ENCODE peak calls at places on chromosomes 13 and 19, in seven cellular contexts. Y is mucosa of descending colon; A is spleen; H is small intestine; Q is CD4-positive, CD25-positive, alpha-beta regulatory T cell; S is HCT116; Z is cardiac muscle cell. X is an unnamed sample.

GRCh38 chr13:42740753-42741152 is 40.6 kb upstream of the FAM216B start:
- DNase-seq in S (peak; percentile 7), H (peak; percentile 32), Z (peak; percentile 57), Q (no peak), Y (peak; percentile 71), A (no peak), X (no peak)

GRCh38 chr19:21848706-21849105 is 12.7 kb upstream of the ZNF43 start:
- DNase-seq in Q (no peak), A (no peak), S (no peak), H (no peak), Y (no peak), Z (peak; percentile 19), X (no peak)

GRCh38 chr13:40064154-40064713 is 408.8 kb downstream of the COG6 start:
- DNase-seq in Q (no peak), Y (no peak), A (no peak), H (no peak), Z (no peak), S (no peak), X (no peak)

GRCh38 chr19:13095934-13096890 is 6.4 kb downstream of the LYL1 start:
- DNase-seq in S (no peak), H (no peak), Z (no peak), Y (no peak), Q (no peak), A (peak; percentile 89), X (no peak)

GRCh38 chr19:56097776-56098175 is 23.3 kb downstream of the ZNF787 start:
- DNase-seq in Z (no peak), Y (no peak), S (no peak), Q (no peak), H (no peak), A (peak; percentile 52), X (no peak)

GRCh38 chr19:35874392-35874930 is 6.1 kb downstream of the APLP1 start:
- DNase-seq in S (no peak), H (no peak), A (no peak), Y (no peak), Z (no peak), Q (no peak), X (no peak)

GRCh38 chr13:48232420-48233096 is 448 bp upstream of the ITM2B start:
- DNase-seq in Z (no peak), A (no peak), Q (no peak), Y (peak; percentile 68), H (peak; percentile 81), S (no peak), X (no peak)

GRCh38 chr13:51502206-51502651 is 49.4 kb upstream of the INTS6 start:
- DNase-seq in S (no peak), H (no peak), Y (no peak), Z (no peak), Q (peak; percentile 39), A (no peak), X (no peak)

GRCh38 chr19:41298327-41298964 is 11.5 kb upstream of the CCDC97 start:
- DNase-seq in A (no peak), S (no peak), Y (peak; percentile 57), Q (no peak), Z (peak; percentile 85), H (peak; percentile 30), X (no peak)

GRCh38 chr13:30983431-30983830 is 51.0 kb downstream of the TEX26 start:
- DNase-seq in Q (no peak), H (no peak), Y (no peak), Z (no peak), A (no peak), S (no peak), X (no peak)

GRCh38 chr19:46353730-46354528 is 7.0 kb downstream of the PPP5C start:
- DNase-seq in Z (no peak), S (no peak), Q (no peak), A (no peak), H (no peak), Y (no peak), X (no peak)

GRCh38 chr19:40584007-40584406 is 7.3 kb downstream of the SHKBP1 start:
- DNase-seq in S (no peak), H (no peak), Q (no peak), A (peak; percentile 38), Z (no peak), Y (no peak), X (no peak)

GRCh38 chr19:46903458-46903857 is 42.7 kb downstream of the ARHGAP35 start:
- DNase-seq in Z (no peak), Q (no peak), H (peak; percentile 10), S (no peak), A (no peak), Y (no peak), X (no peak)

GRCh38 chr19:28021316-28022185 is 1191.4 kb downstream of the UQCRFS1 start:
- DNase-seq in S (no peak), A (no peak), H (no peak), Y (no peak), Z (no peak), Q (no peak), X (no peak)

GRCh38 chr19:14023404-14024235 is 4.3 kb upstream of the RLN3 start:
- DNase-seq in H (peak; percentile 82), Q (no peak), Y (peak; percentile 61), A (peak; percentile 82), S (no peak), Z (peak; percentile 80), X (no peak)

GRCh38 chr19:24101459-24102122 is 14.6 kb downstream of the ZNF254 start:
- DNase-seq in H (no peak), Y (no peak), Z (peak; percentile 12), A (no peak), S (no peak), Q (no peak), X (no peak)

GRCh38 chr13:30394798-30395191 is 27.5 kb upstream of the UBE2L5 start:
- DNase-seq in S (no peak), Z (no peak), Q (peak; percentile 78), A (no peak), Y (no peak), H (peak; percentile 64), X (no peak)

GRCh38 chr13:41520699-41521630 is 63.6 kb downstream of the RGCC start:
- DNase-seq in Q (no peak), Z (peak; percentile 30), S (no peak), A (no peak), Y (no peak), H (no peak), X (no peak)

GRCh38 chr19:6126335-6126974 is 9.0 kb upstream of the ACSBG2 start:
- DNase-seq in Q (peak; percentile 70), A (no peak), H (peak; percentile 54), Y (peak; percentile 8), Z (peak; percentile 78), S (peak; percentile 91), X (no peak)

GRCh38 chr13:90105881-90106496 is 1241.5 kb upstream of the MIR17HG start:
- DNase-seq in A (no peak), Y (no peak), Z (peak; percentile 59), S (no peak), Q (no peak), H (no peak), X (no peak)
- H3K4me3 ChIP-seq in A (no peak overlapping the region), Y (no peak overlapping the region), Z (no peak overlapping the region), S (no peak overlapping the region), Q (no peak overlapping the region), H (no peak overlapping the region), X (no peak overlapping the region)

DNA sequence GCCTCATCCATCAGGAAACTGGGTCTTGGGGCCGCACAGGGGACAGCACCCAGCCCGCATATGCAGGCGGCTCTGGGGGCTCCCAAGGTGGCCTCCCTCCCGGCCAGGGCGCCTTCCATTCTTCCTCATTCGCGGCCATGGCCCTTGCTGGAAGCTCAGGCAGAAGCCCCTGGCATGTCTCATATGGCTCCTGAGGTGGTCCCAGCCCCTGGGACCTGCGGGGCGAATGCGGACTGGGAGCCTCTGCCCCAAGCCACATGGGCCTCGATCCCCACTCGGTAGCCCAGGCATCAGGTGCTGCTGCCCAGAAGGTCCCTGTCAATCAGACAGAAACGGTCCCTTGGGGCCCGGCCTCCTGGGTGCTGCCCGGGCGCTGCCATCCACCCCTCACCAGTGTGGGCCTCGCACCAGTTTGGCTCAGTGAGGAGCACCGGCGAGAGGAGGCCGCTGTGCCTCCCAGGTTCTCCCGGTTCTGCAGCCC is 301.6 kb downstream of the TEX29 start:
- DNase-seq in S (no peak), H (no peak), Z (no peak), Y (no peak), Q (no peak), A (no peak), X (no peak)
- H3K9me3 ChIP-seq in S (no peaks in the 10 kb centered on the region), H (no peaks in the 10 kb centered on the region), Z (no peaks in the 10 kb centered on the region), Y (no peaks in the 10 kb centered on the region), Q (no peaks in the 10 kb centered on the region), A (no peaks in the 10 kb centered on the region), X (no peaks in the 10 kb centered on the region)

GRCh38 chr13:94967183-94968039 is 255.1 kb upstream of the SOX21 start:
- DNase-seq in S (no peak), Q (peak; percentile 2), A (no peak), Z (peak; percentile 9), Y (no peak), H (no peak), X (no peak)
- H3K4me1 ChIP-seq in S (no peaks in the 10 kb centered on the region), Q (peaks cover 7% of the 10 kb centered on the region), A (peaks cover 17% of the 10 kb centered on the region), Z (no peaks in the 10 kb centered on the region), Y (no peaks in the 10 kb centered on the region), H (no peaks in the 10 kb centered on the region), X (no peaks in the 10 kb centered on the region)

GRCh38 chr13:114128624-114129522 is 3.5 kb downstream of the RASA3 start:
- DNase-seq in S (peak; percentile 72), Q (peak; percentile 94), H (no peak), Z (peak; percentile 91), Y (peak; percentile 69), A (peak; percentile 97), X (no peak)
- H3K4me3 ChIP-seq in S (peak overlapping the region; percentile 36), Q (peak overlapping the region; percentile 97), H (no peak overlapping the region), Z (no peak overlapping the region), Y (no peak overlapping the region), A (peak overlapping the region; percentile 18), X (no peak overlapping the region)

GRCh38 chr13:109251958-109252357 is 534.4 kb downstream of the IRS2 start:
- DNase-seq in Z (no peak), A (no peak), Y (no peak), H (no peak), Q (no peak), S (no peak), X (no peak)
- H3K9me3 ChIP-seq in Z (no peaks in the 10 kb centered on the region), A (peaks cover 25% of the 10 kb centered on the region), Y (no peaks in the 10 kb centered on the region), H (no peaks in the 10 kb centered on the region), Q (no peaks in the 10 kb centered on the region), S (peaks cover 13% of the 10 kb centered on the region), X (no peaks in the 10 kb centered on the region)

X was measured in iPS DF 6.9.